ENCODE peak calls at places on chromosome 21, in eight cellular contexts. One of them, this sample, is unnamed.

GRCh38 chr21:14762734-14763694 is 216.9 kb upstream of the SAMSN1 start:
- DNase-seq in GM13976: peak
- DNase-seq in breast epithelium: no peak
- DNase-seq in CD14-positive monocyte: no peak
- DNase-seq in OCI-LY7: peak
- DNase-seq in mucosa of descending colon: no peak
- DNase-seq in hepatocyte: no peak
- DNase-seq in adrenal gland: no peak
- DNase-seq in this sample: no peak

GRCh38 chr21:41217656-41218380 is 49.9 kb downstream of the BACE2 start:
- DNase-seq in OCI-LY7: no peak
- DNase-seq in mucosa of descending colon: peak
- DNase-seq in breast epithelium: no peak
- DNase-seq in GM13976: no peak
- DNase-seq in hepatocyte: peak
- DNase-seq in adrenal gland: no peak
- DNase-seq in CD14-positive monocyte: no peak
- DNase-seq in this sample: no peak

GRCh38 chr21:35565204-35565611 is 495.1 kb downstream of the SETD4 start:
- DNase-seq in OCI-LY7: no peak
- DNase-seq in hepatocyte: peak
- DNase-seq in breast epithelium: peak
- DNase-seq in mucosa of descending colon: no peak
- DNase-seq in adrenal gland: peak
- DNase-seq in GM13976: no peak
- DNase-seq in CD14-positive monocyte: peak
- DNase-seq in this sample: peak

GRCh38 chr21:14864211-14865021 is 200.4 kb downstream of the NRIP1 start:
- DNase-seq in adrenal gland: peak
- DNase-seq in breast epithelium: peak
- DNase-seq in mucosa of descending colon: peak
- DNase-seq in OCI-LY7: peak
- DNase-seq in hepatocyte: peak
- DNase-seq in GM13976: no peak
- DNase-seq in CD14-positive monocyte: peak
- DNase-seq in this sample: peak

GRCh38 chr21:46643379-46644177 is 8.1 kb downstream of the PRMT2 start:
- DNase-seq in adrenal gland: no peak
- DNase-seq in OCI-LY7: no peak
- DNase-seq in hepatocyte: no peak
- DNase-seq in breast epithelium: no peak
- DNase-seq in CD14-positive monocyte: no peak
- DNase-seq in GM13976: no peak
- DNase-seq in mucosa of descending colon: no peak
- DNase-seq in this sample: no peak

GRCh38 chr21:31284797-31285397 is 59.2 kb downstream of the TIAM1 start:
- DNase-seq in GM13976: no peak
- DNase-seq in adrenal gland: no peak
- DNase-seq in breast epithelium: no peak
- DNase-seq in hepatocyte: no peak
- DNase-seq in mucosa of descending colon: no peak
- DNase-seq in OCI-LY7: no peak
- DNase-seq in CD14-positive monocyte: no peak
- DNase-seq in this sample: no peak

GRCh38 chr21:31612889-31613785 is 46.4 kb upstream of the SOD1 start:
- DNase-seq in CD14-positive monocyte: peak
- DNase-seq in breast epithelium: no peak
- DNase-seq in GM13976: no peak
- DNase-seq in hepatocyte: no peak
- DNase-seq in OCI-LY7: no peak
- DNase-seq in mucosa of descending colon: no peak
- DNase-seq in adrenal gland: no peak
- DNase-seq in this sample: no peak

GRCh38 chr21:26835027-26835713 is 10.0 kb downstream of the ADAMTS1 start:
- DNase-seq in adrenal gland: no peak
- DNase-seq in CD14-positive monocyte: no peak
- DNase-seq in OCI-LY7: no peak
- DNase-seq in mucosa of descending colon: no peak
- DNase-seq in hepatocyte: no peak
- DNase-seq in GM13976: no peak
- DNase-seq in breast epithelium: no peak
- DNase-seq in this sample: no peak

GRCh38 chr21:17769049-17769845 is 49.9 kb downstream of the C21orf91 start:
- DNase-seq in CD14-positive monocyte: no peak
- DNase-seq in OCI-LY7: no peak
- DNase-seq in mucosa of descending colon: no peak
- DNase-seq in adrenal gland: no peak
- DNase-seq in GM13976: no peak
- DNase-seq in breast epithelium: no peak
- DNase-seq in hepatocyte: no peak
- DNase-seq in this sample: no peak

GRCh38 chr21:43919871-43920801 is 55.1 kb downstream of the AGPAT3 start:
- DNase-seq in CD14-positive monocyte: no peak
- DNase-seq in GM13976: no peak
- DNase-seq in OCI-LY7: no peak
- DNase-seq in breast epithelium: no peak
- DNase-seq in adrenal gland: no peak
- DNase-seq in hepatocyte: peak
- DNase-seq in mucosa of descending colon: no peak
- DNase-seq in this sample: no peak

GRCh38 chr21:28671549-28672195 is 321.0 kb downstream of the LTN1 start:
- DNase-seq in OCI-LY7: no peak
- DNase-seq in hepatocyte: no peak
- DNase-seq in CD14-positive monocyte: no peak
- DNase-seq in breast epithelium: no peak
- DNase-seq in mucosa of descending colon: no peak
- DNase-seq in GM13976: no peak
- DNase-seq in adrenal gland: no peak
- DNase-seq in this sample: no peak

GRCh38 chr21:40433575-40433974 is 413.4 kb downstream of the DSCAM start:
- DNase-seq in GM13976: no peak
- DNase-seq in breast epithelium: no peak
- DNase-seq in mucosa of descending colon: no peak
- DNase-seq in adrenal gland: no peak
- DNase-seq in OCI-LY7: no peak
- DNase-seq in hepatocyte: no peak
- DNase-seq in CD14-positive monocyte: no peak
- DNase-seq in this sample: no peak

GRCh38 chr21:15152591-15152990 is 87.8 kb upstream of the NRIP1 start:
- DNase-seq in breast epithelium: no peak
- DNase-seq in GM13976: no peak
- DNase-seq in mucosa of descending colon: no peak
- DNase-seq in adrenal gland: no peak
- DNase-seq in hepatocyte: no peak
- DNase-seq in OCI-LY7: no peak
- DNase-seq in CD14-positive monocyte: no peak
- DNase-seq in this sample: no peak

GRCh38 chr21:16241500-16241963 is 511.8 kb downstream of the USP25 start:
- DNase-seq in OCI-LY7: no peak
- DNase-seq in mucosa of descending colon: no peak
- DNase-seq in hepatocyte: no peak
- DNase-seq in adrenal gland: no peak
- DNase-seq in CD14-positive monocyte: no peak
- DNase-seq in breast epithelium: no peak
- DNase-seq in GM13976: no peak
- DNase-seq in this sample: no peak

GRCh38 chr21:15224346-15225086 is 159.7 kb upstream of the NRIP1 start:
- DNase-seq in breast epithelium: no peak
- DNase-seq in GM13976: no peak
- DNase-seq in CD14-positive monocyte: peak
- DNase-seq in hepatocyte: no peak
- DNase-seq in OCI-LY7: no peak
- DNase-seq in mucosa of descending colon: no peak
- DNase-seq in adrenal gland: no peak
- DNase-seq in this sample: no peak

GRCh38 chr21:19353271-19353670 is 949.7 kb upstream of the TMPRSS15 start:
- DNase-seq in CD14-positive monocyte: no peak
- DNase-seq in adrenal gland: no peak
- DNase-seq in mucosa of descending colon: no peak
- DNase-seq in OCI-LY7: no peak
- DNase-seq in GM13976: no peak
- DNase-seq in hepatocyte: no peak
- DNase-seq in breast epithelium: no peak
- DNase-seq in this sample: no peak

DNA sequence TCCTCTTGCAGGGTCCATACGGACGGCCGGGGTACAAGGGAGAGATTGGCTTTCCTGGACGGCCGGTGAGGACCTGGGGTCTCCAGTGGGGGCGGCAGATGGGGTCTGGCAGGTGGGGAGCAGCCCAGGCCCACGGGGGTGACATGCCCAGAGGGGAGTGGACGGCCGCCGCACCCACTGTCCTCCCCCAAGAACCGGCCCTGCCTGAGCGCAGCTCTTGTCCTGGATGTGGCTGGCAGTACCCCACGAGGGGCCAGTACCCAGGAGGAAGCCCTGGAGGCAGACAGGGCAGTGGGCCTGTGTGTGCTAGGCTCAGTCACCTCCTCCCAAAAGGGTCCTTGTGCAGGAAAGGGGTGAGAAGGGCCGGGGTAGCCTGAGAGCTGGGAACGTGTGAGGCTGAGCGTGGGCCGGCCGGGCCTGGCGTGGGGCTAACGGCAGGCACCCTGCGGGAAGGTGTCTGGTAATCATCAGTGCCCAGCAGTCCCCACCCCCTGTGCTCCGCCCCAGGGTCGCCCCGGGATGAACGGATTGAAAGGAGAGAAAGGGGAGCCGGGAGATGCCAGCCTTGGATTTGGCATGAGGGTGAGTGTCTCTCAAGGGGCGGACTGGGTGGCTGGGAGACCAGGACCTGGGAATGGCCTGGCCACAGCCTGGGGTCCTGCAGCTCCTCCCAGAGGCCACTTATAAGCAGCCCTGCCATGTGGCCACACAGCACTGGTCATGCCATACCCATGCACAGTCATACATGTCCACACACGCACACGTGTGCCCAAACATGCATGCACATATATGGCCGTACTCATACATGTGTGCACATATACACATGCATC is 47.2 kb downstream of the SLC19A1 start:
- DNase-seq in GM13976: no peak
- DNase-seq in OCI-LY7: no peak
- DNase-seq in breast epithelium: no peak
- DNase-seq in mucosa of descending colon: no peak
- DNase-seq in hepatocyte: no peak
- DNase-seq in adrenal gland: no peak
- DNase-seq in CD14-positive monocyte: peak
- DNase-seq in this sample: no peak
- TF ChIP-seq CTCF in GM13976: no peak
- TF ChIP-seq CTCF in OCI-LY7: no peak
- TF ChIP-seq CTCF in breast epithelium: no peak
- TF ChIP-seq CTCF in mucosa of descending colon: no peak
- TF ChIP-seq CTCF in hepatocyte: no peak
- TF ChIP-seq CTCF in adrenal gland: no peak
- TF ChIP-seq CTCF in CD14-positive monocyte: no peak
- TF ChIP-seq CTCF in this sample: no peak

DNA sequence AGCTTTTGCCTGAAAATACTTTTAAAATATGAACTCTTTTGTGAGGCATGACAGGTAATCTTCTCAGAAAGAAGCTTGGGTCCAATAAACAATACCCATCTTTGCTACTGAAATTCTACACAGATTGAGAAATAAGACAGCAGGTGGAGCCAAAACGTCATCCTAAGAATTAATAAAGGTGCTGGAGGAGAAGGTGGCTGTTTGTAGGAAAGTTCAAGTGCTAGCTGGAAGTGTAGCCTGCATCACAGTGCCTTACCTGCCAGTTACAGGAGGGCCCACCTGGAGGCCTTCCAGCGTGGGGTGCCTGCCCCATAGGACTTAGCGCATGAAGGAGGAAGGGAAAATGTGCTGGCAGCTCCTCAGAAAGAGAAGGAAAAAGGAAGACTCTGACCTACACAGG is 93.7 kb downstream of the TTC3 start:
- DNase-seq in breast epithelium: no peak
- DNase-seq in mucosa of descending colon: no peak
- DNase-seq in CD14-positive monocyte: no peak
- DNase-seq in hepatocyte: peak
- DNase-seq in adrenal gland: no peak
- DNase-seq in OCI-LY7: peak
- DNase-seq in GM13976: peak
- DNase-seq in this sample: no peak
- TF ChIP-seq CTCF in breast epithelium: no peak
- TF ChIP-seq CTCF in mucosa of descending colon: no peak
- TF ChIP-seq CTCF in CD14-positive monocyte: no peak
- TF ChIP-seq CTCF in hepatocyte: peak
- TF ChIP-seq CTCF in adrenal gland: no peak
- TF ChIP-seq CTCF in OCI-LY7: peak
- TF ChIP-seq CTCF in GM13976: peak
- TF ChIP-seq CTCF in this sample: peak

GRCh38 chr21:42412636-42412933 is 8.9 kb downstream of the UBASH3A start:
- DNase-seq in adrenal gland: no peak
- DNase-seq in OCI-LY7: no peak
- DNase-seq in mucosa of descending colon: no peak
- DNase-seq in breast epithelium: no peak
- DNase-seq in GM13976: no peak
- DNase-seq in hepatocyte: no peak
- DNase-seq in CD14-positive monocyte: no peak
- DNase-seq in this sample: no peak

GRCh38 chr21:42409366-42409765 is 5.7 kb downstream of the UBASH3A start:
- DNase-seq in OCI-LY7: no peak
- DNase-seq in hepatocyte: no peak
- DNase-seq in CD14-positive monocyte: no peak
- DNase-seq in adrenal gland: no peak
- DNase-seq in breast epithelium: no peak
- DNase-seq in GM13976: no peak
- DNase-seq in mucosa of descending colon: no peak
- DNase-seq in this sample: no peak

GRCh38 chr21:42411891-42412635 is 8.4 kb downstream of the UBASH3A start:
- DNase-seq in hepatocyte: no peak
- DNase-seq in GM13976: no peak
- DNase-seq in mucosa of descending colon: no peak
- DNase-seq in CD14-positive monocyte: no peak
- DNase-seq in adrenal gland: no peak
- DNase-seq in breast epithelium: no peak
- DNase-seq in OCI-LY7: no peak
- DNase-seq in this sample: no peak

GRCh38 chr21:42413093-42413492 is 9.4 kb downstream of the UBASH3A start:
- DNase-seq in breast epithelium: no peak
- DNase-seq in CD14-positive monocyte: no peak
- DNase-seq in hepatocyte: no peak
- DNase-seq in mucosa of descending colon: no peak
- DNase-seq in adrenal gland: no peak
- DNase-seq in GM13976: no peak
- DNase-seq in OCI-LY7: no peak
- DNase-seq in this sample: no peak

GRCh38 chr21:42411197-42411869 is 7.6 kb downstream of the UBASH3A start:
- DNase-seq in CD14-positive monocyte: no peak
- DNase-seq in breast epithelium: no peak
- DNase-seq in GM13976: no peak
- DNase-seq in hepatocyte: no peak
- DNase-seq in adrenal gland: no peak
- DNase-seq in mucosa of descending colon: no peak
- DNase-seq in OCI-LY7: peak
- DNase-seq in this sample: no peak
- TF ChIP-seq CTCF in CD14-positive monocyte: no peak
- TF ChIP-seq CTCF in breast epithelium: no peak
- TF ChIP-seq CTCF in GM13976: no peak
- TF ChIP-seq CTCF in hepatocyte: no peak
- TF ChIP-seq CTCF in adrenal gland: no peak
- TF ChIP-seq CTCF in mucosa of descending colon: no peak
- TF ChIP-seq CTCF in OCI-LY7: peak
- TF ChIP-seq CTCF in this sample: no peak

GRCh38 chr21:37087188-37087587 is 14.1 kb downstream of the TTC3 start:
- DNase-seq in OCI-LY7: no peak
- DNase-seq in breast epithelium: no peak
- DNase-seq in mucosa of descending colon: peak
- DNase-seq in hepatocyte: peak
- DNase-seq in CD14-positive monocyte: no peak
- DNase-seq in GM13976: no peak
- DNase-seq in adrenal gland: peak
- DNase-seq in this sample: no peak
- TF ChIP-seq CTCF in OCI-LY7: peak
- TF ChIP-seq CTCF in breast epithelium: no peak
- TF ChIP-seq CTCF in mucosa of descending colon: no peak
- TF ChIP-seq CTCF in hepatocyte: peak
- TF ChIP-seq CTCF in CD14-positive monocyte: no peak
- TF ChIP-seq CTCF in GM13976: no peak
- TF ChIP-seq CTCF in adrenal gland: peak
- TF ChIP-seq CTCF in this sample: no peak